ENCODE peak calls at places on chromosomes 11 and 22, in four cellular contexts. R, F, P and J are unnamed samples.

GRCh38 chr11:79374707-79375106 is 66.1 kb downstream of the TENM4 start:
- DNase-seq in R (no peak), F (no peak), P (no peak), J (no peak)

GRCh38 chr11:47299078-47299477 is 29.1 kb downstream of the MADD start:
- DNase-seq in R (no peak), F (no peak), P (no peak), J (no peak)

GRCh38 chr11:10728154-10728553 is 22.9 kb upstream of the CTR9 start:
- DNase-seq in R (no peak), F (no peak), P (no peak), J (no peak)

GRCh38 chr11:20474176-20474950 is 86.8 kb downstream of the PRMT3 start:
- DNase-seq in R (no peak), F (no peak), P (no peak), J (no peak)

GRCh38 chr22:21711851-21712250 is 23.7 kb downstream of the YPEL1 start:
- DNase-seq in R (no peak), F (no peak), P (no peak), J (no peak)

GRCh38 chr22:22425783-22426624 is 82.5 kb downstream of the ZNF280B start:
- DNase-seq in R (no peak), F (no peak), P (no peak), J (no peak)

GRCh38 chr22:38088723-38089473 is 4.9 kb upstream of the SLC16A8 start:
- DNase-seq in R (no peak), F (no peak), P (peak), J (no peak)

GRCh38 chr11:34274712-34275398 is 83.0 kb downstream of the ABTB2 start:
- DNase-seq in R (peak), F (peak), P (peak), J (no peak)

GRCh38 chr11:92406472-92406871 is 181.9 kb downstream of the FAT3 start:
- DNase-seq in R (no peak), F (no peak), P (no peak), J (no peak)

GRCh38 chr22:50569041-50569459 is 6.3 kb upstream of the SYCE3 start:
- DNase-seq in R (no peak), F (no peak), P (no peak), J (peak)

GRCh38 chr22:26658161-26658560 is 773 bp downstream of the MIAT start:
- DNase-seq in R (no peak), F (no peak), P (no peak), J (no peak)

GRCh38 chr11:129861702-129862107 is 33.7 kb downstream of the NFRKB start:
- DNase-seq in R (peak), F (peak), P (no peak), J (no peak)

GRCh38 chr22:38882972-38883622 is 11.1 kb upstream of the CBX6 start:
- DNase-seq in R (no peak), F (no peak), P (no peak), J (no peak)

GRCh38 chr11:65314501-65315203 is at the start of gene CDC42EP2:
- DNase-seq in R (peak), F (no peak), P (peak), J (peak)

GRCh38 chr11:71240865-71241691 is 11.3 kb downstream of the SHANK2 start:
- DNase-seq in R (peak), F (peak), P (no peak), J (no peak)

GRCh38 chr22:21726650-21727049 is 8.9 kb downstream of the YPEL1 start:
- DNase-seq in R (no peak), F (no peak), P (no peak), J (no peak)

GRCh38 chr22:17891427-17892167 is 117.3 kb upstream of the BID start:
- DNase-seq in R (no peak), F (no peak), P (peak), J (no peak)

GRCh38 chr11:28289444-28289843 is 181.3 kb downstream of the METTL15 start:
- DNase-seq in R (peak), F (no peak), P (no peak), J (no peak)

GRCh38 chr11:120719348-120719747 is 207.8 kb downstream of the GRIK4 start:
- DNase-seq in R (no peak), F (no peak), P (no peak), J (no peak)

GRCh38 chr22:46007003-46007847 is 30.3 kb upstream of the WNT7B start:
- DNase-seq in R (peak), F (no peak), P (peak), J (peak)

GRCh38 chr11:129766858-129767604 is 48.6 kb upstream of the TMEM45B start:
- DNase-seq in R (peak), F (no peak), P (no peak), J (no peak)

DNA sequence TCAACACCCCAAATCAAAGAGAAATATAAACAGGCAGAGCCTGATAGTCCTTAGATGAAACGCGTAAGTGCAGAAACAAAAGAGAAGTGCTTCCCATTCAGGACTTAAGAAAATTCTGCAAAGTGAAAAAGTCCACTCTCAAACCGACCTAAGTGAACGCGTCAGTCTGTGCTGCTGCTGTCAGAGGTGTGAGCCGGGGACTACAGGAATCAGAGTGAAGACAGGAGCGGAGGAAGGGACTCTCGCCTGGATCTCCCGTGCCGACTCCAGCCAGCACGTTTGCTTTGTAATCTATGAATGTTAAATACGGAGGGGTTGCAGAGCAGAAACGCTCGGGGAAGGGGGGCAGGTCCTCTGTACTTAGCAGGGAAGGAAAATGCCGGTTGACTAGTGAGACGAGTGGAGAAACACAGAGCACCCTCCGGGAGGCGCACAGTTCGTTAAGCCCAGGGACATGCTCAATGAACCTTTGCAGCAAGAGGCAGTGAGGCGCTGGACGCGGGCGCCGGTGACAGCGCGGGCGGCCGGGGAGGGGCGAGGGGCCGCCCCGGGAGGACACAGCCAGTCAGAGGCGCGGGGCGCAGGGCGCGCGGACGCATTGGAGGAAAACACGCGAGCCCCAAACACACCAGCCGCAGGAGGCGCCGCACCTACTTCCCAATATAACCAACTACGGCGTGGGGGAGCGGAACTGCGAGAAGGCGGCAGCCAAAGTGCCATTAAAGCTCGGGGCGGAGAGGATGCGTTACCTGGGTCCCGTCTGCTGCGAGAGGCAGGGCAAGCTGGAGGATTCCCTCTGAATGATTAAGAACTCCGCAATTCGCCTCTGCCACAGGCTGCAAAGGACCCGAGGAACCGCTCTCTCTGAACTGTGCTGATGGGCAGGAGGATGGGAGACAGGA is at the start of gene CNTN5:
- DNase-seq in R (no peak), F (no peak), P (peak), J (peak)
- TF ChIP-seq CTCF in R (no peak), F (no peak), P (no peak), J (no peak)

DNA sequence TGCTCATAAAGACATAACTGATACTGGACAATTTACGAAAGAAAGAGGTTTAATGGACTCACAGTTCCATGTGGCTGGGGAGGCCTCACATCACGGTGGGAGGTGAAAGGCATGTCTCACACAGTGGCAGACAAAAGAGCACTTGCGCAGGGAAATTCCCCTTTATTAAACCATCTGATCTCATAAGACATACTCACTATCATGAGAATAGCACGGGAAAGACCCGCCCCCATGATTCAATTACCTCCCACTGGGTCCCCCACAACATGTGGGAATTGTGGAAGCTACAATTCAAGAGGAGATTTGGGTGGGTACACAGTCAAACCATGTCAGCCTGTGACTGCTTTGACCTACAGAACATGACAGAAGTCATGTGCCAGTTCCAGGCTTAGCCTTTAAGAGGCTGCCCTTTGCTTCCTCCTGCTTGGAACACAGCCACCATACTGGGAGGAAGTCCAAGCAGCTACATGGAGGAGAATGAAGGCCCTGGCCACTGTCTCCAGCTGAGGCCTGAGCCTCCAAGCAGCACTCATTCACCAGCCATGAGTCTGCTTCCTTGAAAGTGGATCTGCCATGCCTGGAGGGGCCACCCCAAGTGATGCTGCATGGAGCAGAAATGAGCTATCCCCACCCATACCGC is 10.9 kb upstream of the GAL start:
- DNase-seq in R (peak), F (no peak), P (no peak), J (no peak)
- H3K27ac ChIP-seq in R (no peak), F (no peak), P (no peak), J (no peak)

GRCh38 chr11:70025308-70025707 is 52.8 kb upstream of the ANO1 start:
- DNase-seq in R (no peak), F (no peak), P (no peak), J (no peak)
- TF ChIP-seq CTCF in R (no peak), F (no peak), P (no peak), J (no peak)

DNA sequence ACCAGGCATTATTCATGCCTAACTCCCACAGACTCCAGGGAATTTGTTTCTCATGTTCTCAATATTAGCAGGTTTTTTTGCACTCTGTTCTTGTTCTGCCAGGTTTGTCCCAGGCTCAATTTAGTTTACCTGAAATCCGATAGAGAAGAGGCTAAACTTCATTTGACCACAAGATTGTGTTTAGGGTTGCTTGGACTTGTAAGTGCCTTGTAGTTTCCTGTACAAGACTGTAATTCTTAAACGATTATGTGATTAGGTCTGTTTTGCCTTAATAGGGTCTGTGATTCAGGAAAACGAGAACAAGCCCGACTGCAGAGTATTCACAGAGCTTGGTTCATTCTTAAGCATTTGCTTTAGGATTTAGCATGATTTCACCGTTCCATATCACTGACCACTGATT is 1.8 kb downstream of the PRSS23 start:
- DNase-seq in R (no peak), F (no peak), P (no peak), J (no peak)
- H3K27ac ChIP-seq in R (peak), F (no peak), P (no peak), J (no peak)

GRCh38 chr11:103901656-103902055 is 134.8 kb upstream of the DDI1 start:
- DNase-seq in R (peak), F (no peak), P (no peak), J (no peak)
- TF ChIP-seq CTCF in R (no peak), F (no peak), P (no peak), J (no peak)